ENCODE peak calls at places on chromosomes 13 and 19, in nine cellular contexts. K, S, L, P, N, M, G, T and C are unnamed samples.

GRCh38 chr13:43905435-43906031 is 25.8 kb downstream of the LACC1 start:
- DNase-seq in K (peak), S (peak), L (no peak), P (peak), N (peak), M (peak), G (peak), T (no peak), C (no peak)

GRCh38 chr19:12495002-12495802 is 10.6 kb upstream of the ZNF709 start:
- DNase-seq in K (peak), S (peak), L (peak), P (peak), N (peak), M (peak), G (peak), T (peak), C (peak)

GRCh38 chr19:57363734-57364181 is 407 bp downstream of the TRAPPC2B start:
- DNase-seq in K (peak), S (no peak), L (no peak), P (no peak), N (peak), M (no peak), G (no peak), T (no peak), C (no peak)

GRCh38 chr13:65613004-65613403 is 1617.1 kb downstream of the PCDH9 start:
- DNase-seq in K (no peak), S (peak), L (no peak), P (no peak), N (no peak), M (no peak), G (peak), T (no peak), C (no peak)

GRCh38 chr13:50226515-50227147 is 211.4 kb downstream of the KCNRG start:
- DNase-seq in K (no peak), S (no peak), L (no peak), P (no peak), N (no peak), M (no peak), G (no peak), T (no peak), C (no peak)

GRCh38 chr19:19062454-19063182 is 1.2 kb upstream of the SLC25A42 start:
- DNase-seq in K (peak), S (no peak), L (peak), P (peak), N (peak), M (no peak), G (peak), T (no peak), C (no peak)

GRCh38 chr19:29724102-29724641 is 9.1 kb upstream of the C19orf12 start:
- DNase-seq in K (peak), S (peak), L (peak), P (no peak), N (peak), M (no peak), G (peak), T (no peak), C (no peak)

GRCh38 chr13:110447801-110448200 is 113.7 kb downstream of the RAB20 start:
- DNase-seq in K (no peak), S (no peak), L (no peak), P (no peak), N (no peak), M (no peak), G (peak), T (no peak), C (no peak)

GRCh38 chr13:73572824-73573223 is 514.0 kb downstream of the KLF5 start:
- DNase-seq in K (no peak), S (no peak), L (no peak), P (no peak), N (no peak), M (no peak), G (no peak), T (no peak), C (no peak)

GRCh38 chr19:38213911-38214625 is 10.0 kb downstream of the DPF1 start:
- DNase-seq in K (peak), S (peak), L (peak), P (peak), N (peak), M (no peak), G (peak), T (no peak), C (peak)

GRCh38 chr13:37316935-37317334 is 211.5 kb upstream of the CSNK1A1L start:
- DNase-seq in K (no peak), S (no peak), L (no peak), P (no peak), N (no peak), M (no peak), G (no peak), T (no peak), C (no peak)

GRCh38 chr19:2888739-2889224 is 11.9 kb upstream of the ZNF57 start:
- DNase-seq in K (no peak), S (no peak), L (no peak), P (peak), N (peak), M (no peak), G (no peak), T (peak), C (no peak)

GRCh38 chr13:38283346-38283745 is 66.3 kb upstream of the UFM1 start:
- DNase-seq in K (no peak), S (no peak), L (no peak), P (no peak), N (no peak), M (no peak), G (peak), T (no peak), C (no peak)

GRCh38 chr13:39451301-39451700 is 151.7 kb downstream of the LHFPL6 start:
- DNase-seq in K (peak), S (no peak), L (no peak), P (no peak), N (peak), M (no peak), G (no peak), T (no peak), C (no peak)

GRCh38 chr13:24215732-24216131 is 55.2 kb downstream of the SPATA13 start:
- DNase-seq in K (peak), S (peak), L (peak), P (no peak), N (peak), M (no peak), G (peak), T (peak), C (peak)

GRCh38 chr13:46176756-46177155 is 5.2 kb downstream of the LCP1 start:
- DNase-seq in K (no peak), S (no peak), L (no peak), P (no peak), N (no peak), M (no peak), G (no peak), T (no peak), C (no peak)

GRCh38 chr13:109862627-109863026 is 76.2 kb upstream of the IRS2 start:
- DNase-seq in K (peak), S (no peak), L (no peak), P (peak), N (peak), M (no peak), G (no peak), T (no peak), C (no peak)

GRCh38 chr19:843180-843835 is 2.5 kb downstream of the PRTN3 start:
- DNase-seq in K (no peak), S (peak), L (no peak), P (no peak), N (no peak), M (no peak), G (peak), T (no peak), C (no peak)

GRCh38 chr19:1935484-1936208 is 5.3 kb upstream of the CSNK1G2 start:
- DNase-seq in K (peak), S (no peak), L (no peak), P (peak), N (peak), M (no peak), G (peak), T (no peak), C (no peak)

GRCh38 chr13:79516590-79516989 is 35.6 kb downstream of the NDFIP2 start:
- DNase-seq in K (no peak), S (no peak), L (no peak), P (no peak), N (no peak), M (no peak), G (no peak), T (no peak), C (no peak)

GRCh38 chr19:42253245-42254082 is 1.5 kb downstream of the ERF start:
- DNase-seq in K (peak), S (peak), L (no peak), P (peak), N (peak), M (peak), G (peak), T (peak), C (no peak)

GRCh38 chr19:18633321-18633720 is 3.5 kb upstream of the KLHL26 start:
- DNase-seq in K (no peak), S (no peak), L (no peak), P (no peak), N (no peak), M (peak), G (no peak), T (no peak), C (no peak)

GRCh38 chr19:17180997-17181702 is 34.0 kb upstream of the USE1 start:
- DNase-seq in K (no peak), S (peak), L (no peak), P (no peak), N (no peak), M (no peak), G (peak), T (no peak), C (no peak)

GRCh38 chr19:47704024-47704423 is 9.2 kb upstream of the EHD2 start:
- DNase-seq in K (peak), S (no peak), L (no peak), P (no peak), N (peak), M (no peak), G (no peak), T (no peak), C (no peak)

GRCh38 chr19:3507371-3508120 is 1.4 kb downstream of the FZR1 start:
- DNase-seq in K (no peak), S (peak), L (no peak), P (no peak), N (peak), M (peak), G (peak), T (peak), C (no peak)

GRCh38 chr13:19959831-19960672 is 1.5 kb downstream of the ZMYM2 start:
- DNase-seq in K (peak), S (peak), L (peak), P (peak), N (peak), M (peak), G (peak), T (peak), C (peak)

GRCh38 chr19:49997709-49998108 is 27.5 kb downstream of the VRK3 start:
- DNase-seq in K (peak), S (peak), L (no peak), P (peak), N (peak), M (no peak), G (peak), T (no peak), C (no peak)

GRCh38 chr13:27168086-27168485 is 3.5 kb downstream of the USP12 start:
- DNase-seq in K (no peak), S (no peak), L (no peak), P (no peak), N (no peak), M (no peak), G (no peak), T (no peak), C (no peak)

GRCh38 chr13:36357692-36358091 is 11.5 kb upstream of the SPART start:
- DNase-seq in K (no peak), S (no peak), L (no peak), P (no peak), N (peak), M (no peak), G (no peak), T (no peak), C (peak)

GRCh38 chr13:74246398-74246975 is 112.3 kb upstream of the KLF12 start:
- DNase-seq in K (peak), S (no peak), L (no peak), P (no peak), N (peak), M (no peak), G (no peak), T (no peak), C (no peak)

GRCh38 chr13:31067416-31068118 is 94.1 kb downstream of the HSPH1 start:
- DNase-seq in K (peak), S (no peak), L (peak), P (peak), N (peak), M (no peak), G (no peak), T (no peak), C (no peak)

GRCh38 chr13:64756621-64757020 is 2473.5 kb downstream of the PCDH9 start:
- DNase-seq in K (no peak), S (no peak), L (no peak), P (peak), N (peak), M (no peak), G (no peak), T (no peak), C (no peak)

GRCh38 chr13:28077231-28077630 is 23.1 kb downstream of the FLT3 start:
- DNase-seq in K (no peak), S (no peak), L (no peak), P (no peak), N (no peak), M (no peak), G (peak), T (no peak), C (no peak)

DNA sequence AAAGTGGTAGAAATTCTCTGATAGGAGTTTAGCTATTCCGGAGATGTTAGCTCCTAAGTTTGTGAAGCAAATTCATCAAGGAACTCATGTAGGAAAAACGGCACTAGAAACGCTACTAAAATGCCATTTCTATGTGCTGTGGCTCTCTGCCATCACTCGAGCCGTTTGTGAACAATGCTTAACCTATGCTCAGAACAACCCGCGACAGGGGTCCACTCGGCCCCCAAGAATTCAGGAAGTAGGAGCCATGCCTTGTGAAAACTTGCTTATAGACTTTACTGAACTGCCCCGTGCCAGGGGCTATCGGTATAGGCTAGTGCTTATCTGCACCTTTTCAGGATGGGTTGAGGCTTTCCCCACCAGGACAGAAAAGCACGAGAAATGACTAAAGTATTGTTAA is 14.2 kb upstream of the SLC15A1 start:
- DNase-seq in K (peak), S (no peak), L (no peak), P (no peak), N (peak), M (no peak), G (no peak), T (no peak), C (no peak)
- H3K27ac ChIP-seq in K (no peak), S (no peak), L (no peak), P (no peak), N (no peak), M (no peak), G (no peak), T (no peak), C (no peak)

DNA sequence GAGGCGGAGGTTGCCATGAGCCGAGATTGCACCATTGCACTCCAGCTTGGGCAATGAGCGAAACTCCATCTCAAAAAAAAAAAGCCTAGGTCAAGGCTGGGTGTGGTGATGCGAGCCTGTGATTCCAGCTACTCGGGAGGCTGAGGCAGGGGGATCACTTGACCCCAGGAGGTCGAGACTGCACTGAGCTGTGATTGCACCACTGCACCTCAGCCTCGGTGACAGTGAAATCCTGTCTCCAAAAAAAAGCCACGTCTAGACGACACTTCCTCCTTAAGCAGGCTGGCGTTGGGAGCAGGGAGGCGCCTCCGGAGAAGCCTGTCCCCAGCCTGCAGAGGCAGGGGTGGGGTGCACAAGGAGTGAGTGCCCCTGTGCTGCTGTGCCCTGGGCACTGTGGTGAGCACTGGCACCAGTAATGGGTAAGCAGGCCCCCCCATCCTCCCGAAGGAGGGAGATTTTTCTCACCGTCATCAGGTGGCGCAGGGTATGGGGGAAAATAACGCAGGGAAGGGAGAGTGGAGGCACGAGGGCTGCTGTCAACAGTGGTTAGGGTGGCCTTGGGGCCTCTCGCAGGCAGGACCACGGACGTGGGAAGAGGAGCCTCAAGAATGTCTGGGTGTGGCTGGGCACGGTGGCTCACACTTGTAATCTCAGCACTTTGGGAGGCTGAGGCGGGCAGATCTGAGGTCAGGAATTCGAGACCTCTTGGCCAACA is 701 bp downstream of the P2RY11 start:
- DNase-seq in K (no peak), S (no peak), L (no peak), P (no peak), N (no peak), M (no peak), G (peak), T (no peak), C (no peak)
- H3K27ac ChIP-seq in K (no peak), S (no peak), L (peak), P (no peak), N (no peak), M (peak), G (no peak), T (no peak), C (no peak)

GRCh38 chr19:36013280-36014028 is 559 bp downstream of the ALKBH6 start:
- DNase-seq in K (no peak), S (no peak), L (no peak), P (no peak), N (no peak), M (no peak), G (no peak), T (no peak), C (no peak)
- H3K27ac ChIP-seq in K (peak), S (no peak), L (peak), P (peak), N (peak), M (no peak), G (no peak), T (peak), C (peak)

GRCh38 chr13:44976949-44977583 is 12.2 kb downstream of the NUFIP1 start:
- DNase-seq in K (no peak), S (no peak), L (no peak), P (no peak), N (no peak), M (no peak), G (no peak), T (no peak), C (no peak)

GRCh38 chr13:44971656-44972595 is 17.3 kb downstream of the NUFIP1 start:
- DNase-seq in K (peak), S (no peak), L (peak), P (no peak), N (peak), M (no peak), G (no peak), T (no peak), C (no peak)

GRCh38 chr13:44976196-44976595 is 13.1 kb downstream of the NUFIP1 start:
- DNase-seq in K (no peak), S (no peak), L (no peak), P (no peak), N (no peak), M (no peak), G (no peak), T (no peak), C (no peak)

GRCh38 chr13:44972956-44973581 is 16.2 kb downstream of the NUFIP1 start:
- DNase-seq in K (peak), S (peak), L (no peak), P (no peak), N (peak), M (no peak), G (peak), T (no peak), C (no peak)

GRCh38 chr13:44974056-44974798 is 15.0 kb downstream of the NUFIP1 start:
- DNase-seq in K (peak), S (no peak), L (no peak), P (no peak), N (peak), M (no peak), G (no peak), T (no peak), C (no peak)
- H3K27ac ChIP-seq in K (no peak), S (no peak), L (no peak), P (no peak), N (no peak), M (no peak), G (no peak), T (no peak), C (no peak)

GRCh38 chr13:103883152-103883551 is 816.9 kb upstream of the SLC10A2 start:
- DNase-seq in K (peak), S (peak), L (peak), P (peak), N (peak), M (peak), G (peak), T (peak), C (peak)
- H3K27ac ChIP-seq in K (no peak), S (no peak), L (no peak), P (no peak), N (no peak), M (no peak), G (no peak), T (no peak), C (no peak)